ENCODE peak calls at places on chromosome 12, in seven cellular contexts. P is fibroblast of the aortic adventitia, B is AG10803, D is thoracic aorta, N is dorsolateral prefrontal cortex, K is upper lobe of right lung, G is transverse colon. Q is an unnamed sample.

GRCh38 chr12:110776410-110776809 is 33.7 kb upstream of the PPP1CC start:
- DNase-seq in B (no peak), G (peak), N (no peak), K (no peak), P (no peak), D (no peak), Q (no peak)

GRCh38 chr12:131093971-131094830 is 140.5 kb downstream of the ADGRD1 start:
- DNase-seq in K (no peak), N (peak), P (no peak), B (no peak), D (no peak), G (peak), Q (no peak)

GRCh38 chr12:117100251-117100650 is 1.0 kb upstream of the TESC start:
- DNase-seq in N (peak), P (peak), K (peak), D (no peak), G (no peak), B (no peak), Q (no peak)

GRCh38 chr12:7067096-7067495 is 6.6 kb downstream of the C1S start:
- DNase-seq in P (no peak), G (no peak), K (no peak), D (no peak), B (no peak), N (no peak), Q (no peak)

GRCh38 chr12:7716391-7716790 is 5.2 kb downstream of the DPPA3 start:
- DNase-seq in D (no peak), P (no peak), K (no peak), N (no peak), B (peak), G (no peak), Q (no peak)

GRCh38 chr12:57591567-57592325 is 754 bp downstream of the PIP4K2C start:
- DNase-seq in P (peak), G (peak), B (peak), D (no peak), N (no peak), K (no peak), Q (no peak)

GRCh38 chr12:66708704-66709443 is 30.0 kb upstream of the GRIP1 start:
- DNase-seq in D (no peak), B (peak), G (no peak), P (peak), N (no peak), K (no peak), Q (no peak)

GRCh38 chr12:104219908-104220404 is 4.4 kb downstream of the TXNRD1 start:
- DNase-seq in G (peak), K (no peak), D (no peak), B (peak), P (peak), N (no peak), Q (no peak)

GRCh38 chr12:49616533-49617219 is 6.7 kb upstream of the PRPF40B start:
- DNase-seq in B (no peak), D (no peak), N (no peak), K (no peak), P (peak), G (no peak), Q (no peak)

GRCh38 chr12:45268672-45269406 is 52.9 kb downstream of the ANO6 start:
- DNase-seq in N (no peak), G (peak), D (peak), K (peak), P (peak), B (peak), Q (peak)

GRCh38 chr12:69442894-69443293 is 27.3 kb upstream of the FRS2 start:
- DNase-seq in P (peak), G (no peak), B (no peak), D (no peak), K (no peak), N (no peak), Q (peak)

GRCh38 chr12:24853588-24853987 is 95.3 kb downstream of the BCAT1 start:
- DNase-seq in K (no peak), D (no peak), B (peak), G (no peak), P (peak), N (no peak), Q (no peak)

GRCh38 chr12:119679081-119679480 is 11.1 kb downstream of the PRKAB1 start:
- DNase-seq in K (no peak), G (no peak), B (no peak), N (no peak), D (no peak), P (no peak), Q (no peak)

GRCh38 chr12:82708507-82708906 is 21.8 kb downstream of the TMTC2 start:
- DNase-seq in K (no peak), B (peak), N (peak), P (no peak), D (no peak), G (peak), Q (no peak)

GRCh38 chr12:68481181-68481941 is 129.3 kb upstream of the RAP1B start:
- DNase-seq in G (no peak), N (no peak), K (no peak), B (peak), D (no peak), P (no peak), Q (no peak)

GRCh38 chr12:7345232-7345631 is 41.4 kb downstream of the ACSM4 start:
- DNase-seq in B (no peak), N (no peak), D (no peak), K (no peak), G (no peak), P (no peak), Q (no peak)

GRCh38 chr12:125455556-125455955 is 390.3 kb downstream of the AACS start:
- DNase-seq in G (no peak), N (no peak), P (no peak), D (no peak), B (no peak), K (no peak), Q (no peak)

GRCh38 chr12:68240079-68240478 is 13.3 kb downstream of the IL22 start:
- DNase-seq in G (no peak), N (no peak), D (no peak), P (peak), K (no peak), B (peak), Q (no peak)

GRCh38 chr12:2027379-2027778 is 23.1 kb upstream of the DCP1B start:
- DNase-seq in P (peak), B (no peak), K (no peak), D (no peak), N (no peak), G (no peak), Q (no peak)

GRCh38 chr12:64679487-64679983 is 69.2 kb downstream of the RASSF3 start:
- DNase-seq in B (peak), P (peak), N (no peak), G (peak), D (peak), K (peak), Q (peak)

GRCh38 chr12:49369723-49370145 is 2.5 kb downstream of the SPATS2 start:
- DNase-seq in D (no peak), G (peak), N (no peak), B (peak), K (no peak), P (peak), Q (no peak)

GRCh38 chr12:1821805-1822204 is 1.4 kb downstream of the LRTM2 start:
- DNase-seq in N (peak), B (no peak), K (no peak), G (no peak), P (no peak), D (no peak), Q (no peak)

GRCh38 chr12:40144023-40144422 is 38.1 kb upstream of the SLC2A13 start:
- DNase-seq in P (no peak), B (no peak), N (no peak), G (no peak), K (no peak), D (no peak), Q (no peak)

GRCh38 chr12:92234533-92234932 is 88.9 kb upstream of the BTG1 start:
- DNase-seq in B (no peak), D (no peak), K (no peak), N (no peak), P (no peak), G (no peak), Q (no peak)

GRCh38 chr12:66187822-66188221 is 1.2 kb upstream of the IRAK3 start:
- DNase-seq in K (no peak), D (no peak), B (no peak), G (no peak), P (no peak), N (no peak), Q (no peak)

GRCh38 chr12:109946505-109946904 is 46.4 kb downstream of the TCHP start:
- DNase-seq in N (no peak), D (no peak), K (no peak), B (peak), G (no peak), P (peak), Q (no peak)

GRCh38 chr12:32519047-32519446 is 119.7 kb downstream of the FGD4 start:
- DNase-seq in N (no peak), G (no peak), K (no peak), P (no peak), D (no peak), B (no peak), Q (no peak)

GRCh38 chr12:32517966-32518365 is 118.6 kb downstream of the FGD4 start:
- DNase-seq in P (no peak), D (no peak), B (no peak), G (no peak), N (no peak), K (no peak), Q (no peak)

DNA sequence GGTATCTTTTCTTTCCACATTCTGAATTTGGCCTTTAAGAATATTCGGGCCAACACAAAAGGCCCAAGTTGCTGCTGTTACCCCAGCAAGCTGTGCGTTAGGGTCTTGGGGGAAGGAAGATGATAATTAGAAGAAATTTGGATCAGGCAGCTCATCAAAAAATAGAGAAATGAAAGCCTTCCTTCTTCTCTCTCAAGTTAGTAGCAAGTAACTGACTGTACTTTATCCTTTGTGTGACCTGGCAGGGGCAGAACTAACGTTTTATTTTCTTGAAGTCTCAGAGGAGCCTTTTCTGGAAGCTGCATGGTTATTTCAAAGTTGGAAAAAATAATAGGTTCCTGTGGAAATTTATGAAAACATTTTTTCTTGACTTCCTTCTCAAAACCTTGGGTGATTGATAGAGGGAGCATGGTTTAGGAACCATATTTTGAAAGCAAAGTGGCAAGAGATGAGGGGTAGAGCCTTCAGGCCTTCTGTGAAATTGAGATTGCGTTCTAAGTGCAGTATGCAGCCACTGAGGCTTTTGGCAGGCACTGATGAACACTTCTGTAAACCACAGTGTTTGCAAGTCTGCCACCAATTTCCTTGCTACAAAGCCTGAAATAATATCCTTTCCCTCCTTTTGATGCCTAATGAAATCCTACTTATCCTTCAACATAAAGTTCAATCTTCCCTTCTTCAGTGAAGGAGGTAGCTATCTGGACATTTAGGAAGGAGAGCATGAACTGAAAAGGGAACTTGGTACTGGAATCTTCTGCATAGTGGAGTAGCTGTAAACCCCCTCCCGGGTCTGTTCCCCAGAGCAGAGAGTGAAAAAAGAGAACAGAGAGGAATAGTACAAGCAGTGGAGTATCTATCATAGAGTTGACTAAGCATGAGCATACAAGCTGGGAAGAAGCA is 123.2 kb downstream of the FGD4 start:
- DNase-seq in K (no peak), G (no peak), B (no peak), P (peak), N (no peak), D (no peak), Q (no peak)
- H3K4me3 ChIP-seq in K (no peak), G (no peak), B (no peak), P (no peak), N (no peak), D (peak), Q (no peak)

GRCh38 chr12:52980096-52980694 is 26.1 kb upstream of the EIF4B start:
- DNase-seq in G (no peak), P (no peak), K (no peak), B (no peak), D (no peak), N (no peak), Q (no peak)
- TF ChIP-seq CTCF in G (no peak), P (no peak), K (no peak), B (no peak), D (no peak), N (no peak), Q (no peak)

GRCh38 chr12:30519535-30519934 is 176.1 kb downstream of the IPO8 start:
- DNase-seq in N (no peak), K (no peak), G (no peak), B (no peak), P (no peak), D (no peak), Q (no peak)
- H3K4me3 ChIP-seq in N (no peak), K (no peak), G (no peak), B (no peak), P (no peak), D (no peak), Q (no peak)

GRCh38 chr12:4107436-4107878 is 166.1 kb upstream of the CCND2 start:
- DNase-seq in B (peak), P (peak), K (no peak), N (no peak), G (peak), D (no peak), Q (no peak)
- TF ChIP-seq CTCF in B (peak), P (peak), K (peak), N (no peak), G (peak), D (peak), Q (peak)

GRCh38 chr12:107775093-107775721 is 703 bp downstream of the ASCL4 start:
- DNase-seq in N (no peak), K (peak), D (no peak), B (no peak), P (no peak), G (no peak), Q (no peak)
- H3K4me3 ChIP-seq in N (peak), K (peak), D (peak), B (no peak), P (no peak), G (no peak), Q (no peak)

Q was measured in astrocyte of the cerebellum.